ENCODE peak calls at places on chromosomes 2 and 18, in six cellular contexts. T is astrocyte of the spinal cord; V is activated naive CD4-positive, alpha-beta T cell; P is OCI-LY7; R is CD8-positive, alpha-beta T cell; Y is NCI-H524. E is an unnamed sample.

GRCh38 chr2:30331038-30331437 is 99.7 kb downstream of the LBH start:
- DNase-seq in T (no peak), R (no peak), Y (no peak), P (no peak), V (no peak), E (no peak)

GRCh38 chr2:17795309-17795708 is 21.0 kb upstream of the MSGN1 start:
- DNase-seq in R (no peak), Y (no peak), P (no peak), T (no peak), V (no peak), E (no peak)

GRCh38 chr18:25230658-25231326 is 121.2 kb downstream of the ZNF521 start:
- DNase-seq in P (no peak), R (no peak), T (peak; percentile 88), Y (no peak), V (no peak), E (peak; percentile 55)

GRCh38 chr18:10416020-10416419 is 38.4 kb upstream of the APCDD1 start:
- DNase-seq in T (no peak), R (no peak), P (no peak), Y (no peak), V (no peak), E (no peak)

GRCh38 chr2:193231634-193232033 is 1036.9 kb upstream of the TMEFF2 start:
- DNase-seq in R (no peak), P (no peak), Y (no peak), V (no peak), T (no peak), E (no peak)

GRCh38 chr2:70979626-70980025 is 1.2 kb downstream of the ANKRD53 start:
- DNase-seq in P (no peak), Y (no peak), R (no peak), T (no peak), V (no peak), E (no peak)

GRCh38 chr2:239444626-239445625 is 44.1 kb upstream of the HDAC4 start:
- DNase-seq in R (no peak), P (no peak), T (no peak), V (no peak), Y (no peak), E (no peak)

GRCh38 chr2:119366161-119366648 is 429 bp downstream of the C2orf76 start:
- DNase-seq in Y (peak; percentile 31), V (no peak), P (peak; percentile 45), R (no peak), T (peak; percentile 52), E (no peak)

GRCh38 chr18:8788503-8789429 is 83.4 kb downstream of the MTCL1 start:
- DNase-seq in P (no peak), T (peak; percentile 61), V (no peak), R (no peak), Y (no peak), E (no peak)

GRCh38 chr2:160736629-160737028 is 243.0 kb upstream of the RBMS1 start:
- DNase-seq in V (no peak), R (no peak), T (peak; percentile 73), P (no peak), Y (no peak), E (no peak)

GRCh38 chr18:79641722-79642497 is 37.7 kb upstream of the CTDP1 start:
- DNase-seq in R (no peak), V (no peak), Y (no peak), P (no peak), T (no peak), E (no peak)

GRCh38 chr2:137535897-137536296 is 428.4 kb upstream of the HNMT start:
- DNase-seq in Y (no peak), R (no peak), P (no peak), V (no peak), T (no peak), E (no peak)

GRCh38 chr18:3422905-3423304 is 27.1 kb upstream of the TGIF1 start:
- DNase-seq in V (no peak), T (no peak), Y (no peak), P (no peak), R (no peak), E (no peak)

GRCh38 chr2:175036582-175037018 is 31.4 kb upstream of the CHN1 start:
- DNase-seq in P (peak; percentile 52), R (no peak), Y (peak; percentile 33), V (no peak), T (peak; percentile 35), E (peak; percentile 17)

GRCh38 chr18:25349131-25349925 is 2.6 kb downstream of the ZNF521 start:
- DNase-seq in P (no peak), T (peak; percentile 62), R (no peak), Y (peak; percentile 6), V (no peak), E (peak; percentile 66)

GRCh38 chr2:188096910-188097309 is 194.8 kb upstream of the GULP1 start:
- DNase-seq in Y (no peak), P (no peak), V (no peak), T (no peak), R (no peak), E (no peak)

GRCh38 chr2:205590759-205591158 is 91.5 kb upstream of the NRP2 start:
- DNase-seq in Y (no peak), P (no peak), R (no peak), T (peak; percentile 29), V (no peak), E (no peak)

GRCh38 chr18:3995476-3996102 is 459.5 kb downstream of the DLGAP1 start:
- DNase-seq in Y (peak; percentile 79), R (peak; percentile 37), V (peak; percentile 1), T (peak; percentile 79), P (peak; percentile 85), E (peak; percentile 87)